ENCODE peak calls at places on chromosomes 3 and 15, in seven cellular contexts. L is adrenal gland; H is neural progenitor cell; G is PC-9; Q is tibial artery; Y is kidney; V is naive thymus-derived CD4-positive, alpha-beta T cell. M is an unnamed sample.

GRCh38 chr15:89905846-89906378 is 6.8 kb downstream of the ARPIN start:
- DNase-seq in L (no peak), H (no peak), G (no peak), Q (no peak), Y (no peak), V (no peak), M (no peak)

GRCh38 chr3:31102196-31102879 is 207.9 kb upstream of the GADL1 start:
- DNase-seq in L (no peak), H (no peak), G (no peak), Q (no peak), Y (no peak), V (no peak), M (no peak)

GRCh38 chr3:187922704-187923393 is 177.6 kb upstream of the BCL6 start:
- DNase-seq in L (no peak), H (no peak), G (no peak), Q (no peak), Y (no peak), V (no peak), M (no peak)

GRCh38 chr3:37320276-37320675 is 145.9 kb upstream of the LRRFIP2 start:
- DNase-seq in L (no peak), H (no peak), G (no peak), Q (no peak), Y (no peak), V (no peak), M (no peak)

GRCh38 chr3:51686512-51687215 is 15.6 kb downstream of the TEX264 start:
- DNase-seq in L (peak; percentile 58), H (no peak), G (no peak), Q (no peak), Y (peak; percentile 89), V (peak; percentile 46), M (peak; percentile 55)

GRCh38 chr15:91050128-91050455 is 27.7 kb upstream of the VPS33B start:
- DNase-seq in L (no peak), H (no peak), G (no peak), Q (no peak), Y (no peak), V (no peak), M (no peak)

GRCh38 chr3:123489400-123490004 is 40.6 kb upstream of the ADCY5 start:
- DNase-seq in L (peak; percentile 70), H (peak; percentile 79), G (peak; percentile 60), Q (peak; percentile 87), Y (peak; percentile 83), V (no peak), M (no peak)

GRCh38 chr15:73750441-73750840 is 2.7 kb downstream of the INSYN1 start:
- DNase-seq in L (no peak), H (no peak), G (no peak), Q (no peak), Y (no peak), V (no peak), M (no peak)

GRCh38 chr3:130992344-130992743 is 34.3 kb downstream of the ASTE1 start:
- DNase-seq in L (no peak), H (no peak), G (no peak), Q (no peak), Y (no peak), V (no peak), M (no peak)

GRCh38 chr15:75061272-75061671 is 37.9 kb downstream of the PPCDC start:
- DNase-seq in L (no peak), H (no peak), G (no peak), Q (no peak), Y (no peak), V (no peak), M (no peak)

GRCh38 chr15:80693682-80694623 is 1.2 kb upstream of the ABHD17C start:
- DNase-seq in L (no peak), H (no peak), G (no peak), Q (no peak), Y (no peak), V (no peak), M (no peak)

GRCh38 chr3:37963635-37964034 is 27.0 kb upstream of the VILL start:
- DNase-seq in L (no peak), H (no peak), G (no peak), Q (no peak), Y (no peak), V (no peak), M (no peak)

GRCh38 chr15:52217186-52217585 is 26.0 kb upstream of the GNB5 start:
- DNase-seq in L (no peak), H (peak; percentile 43), G (no peak), Q (no peak), Y (no peak), V (no peak), M (peak; percentile 31)

GRCh38 chr3:155231792-155232191 is 61.7 kb downstream of the STRIT1 start:
- DNase-seq in L (no peak), H (no peak), G (no peak), Q (no peak), Y (no peak), V (no peak), M (no peak)

GRCh38 chr15:55196011-55196410 is 730 bp downstream of the RSL24D1 start:
- DNase-seq in L (no peak), H (no peak), G (no peak), Q (no peak), Y (no peak), V (no peak), M (no peak)

GRCh38 chr3:184552863-184553262 is 8.7 kb upstream of the EPHB3 start:
- DNase-seq in L (no peak), H (no peak), G (no peak), Q (no peak), Y (no peak), V (no peak), M (no peak)

GRCh38 chr15:92049290-92050008 is 195.9 kb downstream of the SLCO3A1 start:
- DNase-seq in L (no peak), H (peak; percentile 21), G (no peak), Q (no peak), Y (no peak), V (no peak), M (no peak)

GRCh38 chr3:93969443-93969842 is 4.3 kb downstream of the PROS1 start:
- DNase-seq in L (no peak), H (no peak), G (no peak), Q (no peak), Y (no peak), V (no peak), M (peak; percentile 24)

GRCh38 chr15:88563638-88564037 is 17.2 kb upstream of the DET1 start:
- DNase-seq in L (no peak), H (no peak), G (no peak), Q (no peak), Y (no peak), V (no peak), M (no peak)

GRCh38 chr3:33044676-33045075 is 52.3 kb downstream of the GLB1 start:
- DNase-seq in L (no peak), H (no peak), G (no peak), Q (no peak), Y (no peak), V (no peak), M (no peak)

GRCh38 chr3:170044795-170045244 is 7.0 kb downstream of the GPR160 start:
- DNase-seq in L (no peak), H (no peak), G (no peak), Q (no peak), Y (no peak), V (no peak), M (no peak)

GRCh38 chr3:10940106-10940505 is 52.4 kb upstream of the SLC6A1 start:
- DNase-seq in L (no peak), H (no peak), G (no peak), Q (no peak), Y (peak; percentile 43), V (no peak), M (no peak)

GRCh38 chr3:58063424-58063823 is 55.2 kb downstream of the FLNB start:
- DNase-seq in L (peak; percentile 79), H (no peak), G (no peak), Q (no peak), Y (no peak), V (no peak), M (peak; percentile 47)
- H3K27ac ChIP-seq in L (peak overlapping the region; percentile 65), H (no peak overlapping the region), G (peak overlapping the region; percentile 9), Q (peak overlapping the region; percentile 77), Y (peak overlapping the region; percentile 16), V (no peak overlapping the region), M (no peak overlapping the region)

GRCh38 chr3:177860236-177860635 is 663.0 kb upstream of the TBL1XR1 start:
- DNase-seq in L (no peak), H (peak; percentile 57), G (no peak), Q (no peak), Y (peak; percentile 28), V (no peak), M (no peak)

GRCh38 chr3:177862962-177863491 is 665.7 kb upstream of the TBL1XR1 start:
- DNase-seq in L (no peak), H (no peak), G (no peak), Q (no peak), Y (no peak), V (no peak), M (no peak)
- H3K9me3 ChIP-seq in L (no peaks in the 10 kb centered on the region), H (peaks cover 9% of the 10 kb centered on the region), G (peaks cover 25% of the 10 kb centered on the region), Q (peaks cover 9% of the 10 kb centered on the region), Y (peaks cover 3% of the 10 kb centered on the region), V (peaks cover 9% of the 10 kb centered on the region), M (no peaks in the 10 kb centered on the region)

GRCh38 chr3:46934508-46935167 is 41.9 kb downstream of the CCDC12 start:
- DNase-seq in L (peak; percentile 71), H (no peak), G (no peak), Q (peak; percentile 74), Y (peak; percentile 86), V (no peak), M (no peak)
- H3K4me1 ChIP-seq in L (peaks cover 87% of the 10 kb centered on the region), H (peaks cover 7% of the 10 kb centered on the region), G (peaks cover 69% of the 10 kb centered on the region), Q (peaks cover 78% of the 10 kb centered on the region), Y (peaks cover 65% of the 10 kb centered on the region), V (peaks cover 12% of the 10 kb centered on the region), M (peaks cover 97% of the 10 kb centered on the region)

DNA sequence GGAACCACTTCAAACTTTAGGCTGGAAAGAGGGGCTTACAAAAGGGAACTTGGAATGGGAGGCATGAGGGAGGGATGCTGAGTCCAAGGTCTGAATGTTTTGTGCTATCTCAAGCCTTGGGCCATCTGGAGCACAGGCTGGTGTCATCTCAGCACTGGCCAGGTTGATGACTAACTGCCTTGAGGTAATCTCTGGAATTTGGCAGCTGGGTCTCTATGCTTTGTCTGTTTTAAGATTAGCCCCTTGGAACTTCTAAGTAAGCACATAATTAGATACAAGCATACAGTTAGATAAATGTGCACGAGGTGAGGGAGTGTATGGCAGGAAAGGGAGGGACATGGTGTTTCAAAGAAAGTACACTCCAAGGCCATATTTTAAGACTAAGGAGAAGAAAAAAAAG is 252.4 kb upstream of the CCDC54 start:
- DNase-seq in L (peak; percentile 81), H (no peak), G (no peak), Q (no peak), Y (no peak), V (no peak), M (no peak)
- H3K27ac ChIP-seq in L (peak overlapping the region; percentile 48), H (no peak overlapping the region), G (no peak overlapping the region), Q (no peak overlapping the region), Y (no peak overlapping the region), V (no peak overlapping the region), M (no peak overlapping the region)